ENCODE peak calls at places on chromosomes 11 and 22, in nine cellular contexts. W, F, E, R, U, I, J, K and X are unnamed samples.

GRCh38 chr11:47353978-47354774 is 1.7 kb upstream of the MYBPC3 start:
- DNase-seq in W (no peak), F (no peak), E (no peak), R (no peak), U (no peak), I (no peak), J (no peak), K (no peak), X (no peak)

GRCh38 chr11:122897606-122898210 is 15.1 kb downstream of the JHY start:
- DNase-seq in W (peak), F (no peak), E (no peak), R (no peak), U (no peak), I (no peak), J (no peak), K (no peak), X (no peak)

GRCh38 chr22:26990503-26991189 is 333.3 kb downstream of the MIAT start:
- DNase-seq in W (no peak), F (no peak), E (no peak), R (no peak), U (no peak), I (no peak), J (no peak), K (no peak), X (no peak)

GRCh38 chr11:86672007-86672621 is at the start of gene ME3:
- DNase-seq in W (no peak), F (peak), E (peak), R (no peak), U (peak), I (peak), J (peak), K (no peak), X (peak)

GRCh38 chr11:59264736-59265135 is 52.0 kb upstream of the MPEG1 start:
- DNase-seq in W (no peak), F (no peak), E (no peak), R (no peak), U (no peak), I (no peak), J (no peak), K (no peak), X (no peak)

GRCh38 chr11:12848413-12848812 is 160.7 kb upstream of the RASSF10 start:
- DNase-seq in W (no peak), F (no peak), E (no peak), R (no peak), U (no peak), I (no peak), J (no peak), K (no peak), X (no peak)

GRCh38 chr22:35023692-35024363 is 42.1 kb upstream of the ISX start:
- DNase-seq in W (no peak), F (no peak), E (peak), R (no peak), U (peak), I (no peak), J (peak), K (peak), X (peak)

GRCh38 chr11:102794382-102794781 is 3.6 kb downstream of the MMP1 start:
- DNase-seq in W (no peak), F (peak), E (peak), R (no peak), U (no peak), I (no peak), J (peak), K (peak), X (no peak)

GRCh38 chr11:22787565-22788162 is 41.9 kb downstream of the SVIP start:
- DNase-seq in W (no peak), F (peak), E (peak), R (no peak), U (no peak), I (no peak), J (peak), K (peak), X (peak)

GRCh38 chr11:20595101-20595500 is 4.3 kb upstream of the SLC6A5 start:
- DNase-seq in W (no peak), F (no peak), E (no peak), R (no peak), U (no peak), I (no peak), J (no peak), K (no peak), X (no peak)

GRCh38 chr11:102287963-102288744 is 29.1 kb upstream of the BIRC3 start:
- DNase-seq in W (no peak), F (peak), E (peak), R (peak), U (no peak), I (peak), J (peak), K (peak), X (peak)

GRCh38 chr22:45526768-45527360 is 24.2 kb downstream of the FBLN1 start:
- DNase-seq in W (no peak), F (no peak), E (no peak), R (no peak), U (no peak), I (no peak), J (no peak), K (no peak), X (no peak)

GRCh38 chr11:117407016-117407415 is 79.4 kb downstream of the CEP164 start:
- DNase-seq in W (no peak), F (no peak), E (no peak), R (no peak), U (no peak), I (no peak), J (no peak), K (no peak), X (no peak)

GRCh38 chr22:19669570-19669969 is 44.7 kb upstream of the SEPTIN5 start:
- DNase-seq in W (no peak), F (no peak), E (no peak), R (no peak), U (no peak), I (no peak), J (no peak), K (no peak), X (no peak)

GRCh38 chr11:45093761-45094455 is 52.5 kb upstream of the PRDM11 start:
- DNase-seq in W (no peak), F (no peak), E (no peak), R (no peak), U (no peak), I (no peak), J (no peak), K (no peak), X (no peak)

GRCh38 chr22:42326786-42327185 is 56.3 kb upstream of the TCF20 start:
- DNase-seq in W (no peak), F (no peak), E (no peak), R (no peak), U (no peak), I (no peak), J (no peak), K (no peak), X (no peak)

GRCh38 chr11:45158891-45159605 is 12.6 kb downstream of the PRDM11 start:
- DNase-seq in W (no peak), F (no peak), E (no peak), R (no peak), U (no peak), I (no peak), J (no peak), K (no peak), X (no peak)

GRCh38 chr11:62694455-62695167 is 5.3 kb upstream of the LRRN4CL start:
- DNase-seq in W (peak), F (peak), E (peak), R (no peak), U (no peak), I (peak), J (peak), K (peak), X (peak)

GRCh38 chr11:134040386-134041297 is 28.2 kb upstream of the JAM3 start:
- DNase-seq in W (no peak), F (peak), E (peak), R (peak), U (no peak), I (no peak), J (no peak), K (peak), X (no peak)

GRCh38 chr22:42745118-42745517 is 24.4 kb upstream of the A4GALT start:
- DNase-seq in W (no peak), F (no peak), E (no peak), R (no peak), U (no peak), I (no peak), J (no peak), K (peak), X (no peak)

GRCh38 chr11:36578458-36578857 is 10.7 kb downstream of the RAG1 start:
- DNase-seq in W (no peak), F (no peak), E (no peak), R (no peak), U (no peak), I (no peak), J (no peak), K (no peak), X (no peak)

GRCh38 chr11:73381589-73381988 is 5.4 kb downstream of the RELT start:
- DNase-seq in W (no peak), F (peak), E (no peak), R (no peak), U (no peak), I (peak), J (no peak), K (no peak), X (no peak)

GRCh38 chr11:67071420-67072284 is 15.0 kb downstream of the RHOD start:
- DNase-seq in W (no peak), F (peak), E (peak), R (no peak), U (no peak), I (no peak), J (peak), K (no peak), X (peak)

GRCh38 chr22:24414523-24414922 is 12.9 kb upstream of the ADORA2A start:
- DNase-seq in W (no peak), F (no peak), E (no peak), R (no peak), U (no peak), I (no peak), J (no peak), K (no peak), X (no peak)

GRCh38 chr11:111918390-111919256 is at the start of gene C11orf52:
- DNase-seq in W (no peak), F (no peak), E (peak), R (no peak), U (no peak), I (no peak), J (peak), K (no peak), X (no peak)

GRCh38 chr11:10926801-10927200 is 68.9 kb upstream of the ZBED5 start:
- DNase-seq in W (no peak), F (no peak), E (no peak), R (no peak), U (no peak), I (no peak), J (no peak), K (no peak), X (no peak)

GRCh38 chr11:88433546-88434230 is 96.2 kb upstream of the CTSC start:
- DNase-seq in W (no peak), F (no peak), E (no peak), R (no peak), U (no peak), I (no peak), J (no peak), K (no peak), X (no peak)

GRCh38 chr11:1484061-1484671 is 2.4 kb downstream of the MOB2 start:
- DNase-seq in W (no peak), F (no peak), E (no peak), R (no peak), U (no peak), I (no peak), J (no peak), K (no peak), X (no peak)

GRCh38 chr11:96342131-96342970 is 644 bp downstream of the MAML2 start:
- DNase-seq in W (no peak), F (no peak), E (no peak), R (no peak), U (no peak), I (no peak), J (no peak), K (no peak), X (peak)

GRCh38 chr22:42291287-42291686 is 20.8 kb upstream of the TCF20 start:
- DNase-seq in W (no peak), F (no peak), E (no peak), R (no peak), U (no peak), I (no peak), J (no peak), K (no peak), X (no peak)

GRCh38 chr11:20011294-20011951 is 148.9 kb downstream of the DBX1 start:
- DNase-seq in W (no peak), F (no peak), E (no peak), R (no peak), U (no peak), I (no peak), J (no peak), K (no peak), X (no peak)

GRCh38 chr11:112280268-112281126 is 19.8 kb upstream of the PLET1 start:
- DNase-seq in W (peak), F (peak), E (peak), R (peak), U (peak), I (peak), J (peak), K (peak), X (peak)

GRCh38 chr11:122253541-122254317 is 137.7 kb upstream of the BLID start:
- DNase-seq in W (no peak), F (peak), E (no peak), R (no peak), U (no peak), I (peak), J (no peak), K (no peak), X (peak)

GRCh38 chr11:57567210-57567511 is 311 bp downstream of the UBE2L6 start:
- DNase-seq in W (no peak), F (no peak), E (no peak), R (no peak), U (no peak), I (no peak), J (no peak), K (no peak), X (peak)

GRCh38 chr11:2990617-2991476 is 1.3 kb downstream of the NAP1L4 start:
- DNase-seq in W (no peak), F (no peak), E (no peak), R (no peak), U (no peak), I (no peak), J (no peak), K (no peak), X (no peak)

GRCh38 chr11:112795142-112795815 is 165.9 kb upstream of the NCAM1 start:
- DNase-seq in W (no peak), F (no peak), E (peak), R (no peak), U (no peak), I (no peak), J (no peak), K (peak), X (peak)

GRCh38 chr11:14703731-14704130 is 60.1 kb downstream of the PDE3B start:
- DNase-seq in W (no peak), F (no peak), E (no peak), R (no peak), U (no peak), I (no peak), J (no peak), K (no peak), X (no peak)

GRCh38 chr11:118892964-118893363 is 9.3 kb downstream of the CXCR5 start:
- DNase-seq in W (no peak), F (no peak), E (no peak), R (no peak), U (no peak), I (no peak), J (no peak), K (no peak), X (no peak)

GRCh38 chr11:102416974-102417373 is 35.6 kb downstream of the TMEM123 start:
- DNase-seq in W (no peak), F (no peak), E (no peak), R (no peak), U (no peak), I (no peak), J (no peak), K (no peak), X (no peak)

GRCh38 chr11:67546852-67547251 is 23.6 kb upstream of the CABP2 start:
- DNase-seq in W (no peak), F (no peak), E (no peak), R (no peak), U (no peak), I (no peak), J (no peak), K (no peak), X (no peak)